ENCODE peak calls at places on chromosomes 3 and 15, in seven cellular contexts. One of them, this sample, is unnamed.

GRCh38 chr3:43418601-43419272 is 132.4 kb downstream of the SNRK start:
- DNase-seq in stimulated activated CD4-positive, alpha-beta T cell treated with anti-CD3 and anti-CD28 coated beads, Interleukin-15, amount 100 ng/mL, for 24 hours: no peak
- DNase-seq in NCI-H510A: no peak
- DNase-seq in HEK293T: no peak
- DNase-seq in MV-4-11: no peak
- DNase-seq in activated T-helper 1 cell treated with Interleukin-2 at 50 U/mL for 16 hours: no peak
- DNase-seq in NCI-H446: peak; percentile 13
- DNase-seq in this sample: no peak

GRCh38 chr15:80031841-80032240 is 27.6 kb upstream of the ZFAND6 start:
- DNase-seq in stimulated activated CD4-positive, alpha-beta T cell treated with anti-CD3 and anti-CD28 coated beads, Interleukin-15, amount 100 ng/mL, for 24 hours: no peak
- DNase-seq in NCI-H510A: peak; percentile 53
- DNase-seq in HEK293T: no peak
- DNase-seq in MV-4-11: no peak
- DNase-seq in activated T-helper 1 cell treated with Interleukin-2 at 50 U/mL for 16 hours: no peak
- DNase-seq in NCI-H446: no peak
- DNase-seq in this sample: no peak

GRCh38 chr3:4908769-4909156 is 70.5 kb upstream of the BHLHE40 start:
- DNase-seq in stimulated activated CD4-positive, alpha-beta T cell treated with anti-CD3 and anti-CD28 coated beads, Interleukin-15, amount 100 ng/mL, for 24 hours: peak; percentile 33
- DNase-seq in NCI-H510A: no peak
- DNase-seq in HEK293T: no peak
- DNase-seq in MV-4-11: no peak
- DNase-seq in activated T-helper 1 cell treated with Interleukin-2 at 50 U/mL for 16 hours: no peak
- DNase-seq in NCI-H446: no peak
- DNase-seq in this sample: no peak

GRCh38 chr3:54193093-54193492 is 70.7 kb downstream of the CACNA2D3 start:
- DNase-seq in stimulated activated CD4-positive, alpha-beta T cell treated with anti-CD3 and anti-CD28 coated beads, Interleukin-15, amount 100 ng/mL, for 24 hours: no peak
- DNase-seq in NCI-H510A: no peak
- DNase-seq in HEK293T: no peak
- DNase-seq in MV-4-11: no peak
- DNase-seq in activated T-helper 1 cell treated with Interleukin-2 at 50 U/mL for 16 hours: no peak
- DNase-seq in NCI-H446: no peak
- DNase-seq in this sample: no peak

GRCh38 chr3:155553800-155554199 is 191.1 kb downstream of the PLCH1 start:
- DNase-seq in stimulated activated CD4-positive, alpha-beta T cell treated with anti-CD3 and anti-CD28 coated beads, Interleukin-15, amount 100 ng/mL, for 24 hours: no peak
- DNase-seq in NCI-H510A: no peak
- DNase-seq in HEK293T: no peak
- DNase-seq in MV-4-11: peak; percentile 7
- DNase-seq in activated T-helper 1 cell treated with Interleukin-2 at 50 U/mL for 16 hours: no peak
- DNase-seq in NCI-H446: no peak
- DNase-seq in this sample: no peak

GRCh38 chr3:172703966-172704365 is 6.9 kb downstream of the NCEH1 start:
- DNase-seq in stimulated activated CD4-positive, alpha-beta T cell treated with anti-CD3 and anti-CD28 coated beads, Interleukin-15, amount 100 ng/mL, for 24 hours: no peak
- DNase-seq in NCI-H510A: no peak
- DNase-seq in HEK293T: no peak
- DNase-seq in MV-4-11: no peak
- DNase-seq in activated T-helper 1 cell treated with Interleukin-2 at 50 U/mL for 16 hours: no peak
- DNase-seq in NCI-H446: no peak
- DNase-seq in this sample: no peak

GRCh38 chr3:172859035-172859434 is 108.5 kb downstream of the ECT2 start:
- DNase-seq in stimulated activated CD4-positive, alpha-beta T cell treated with anti-CD3 and anti-CD28 coated beads, Interleukin-15, amount 100 ng/mL, for 24 hours: no peak
- DNase-seq in NCI-H510A: no peak
- DNase-seq in HEK293T: no peak
- DNase-seq in MV-4-11: no peak
- DNase-seq in activated T-helper 1 cell treated with Interleukin-2 at 50 U/mL for 16 hours: no peak
- DNase-seq in NCI-H446: no peak
- DNase-seq in this sample: no peak

GRCh38 chr3:159252274-159252673 is 450.4 kb downstream of the MFSD1 start:
- DNase-seq in stimulated activated CD4-positive, alpha-beta T cell treated with anti-CD3 and anti-CD28 coated beads, Interleukin-15, amount 100 ng/mL, for 24 hours: no peak
- DNase-seq in NCI-H510A: no peak
- DNase-seq in HEK293T: no peak
- DNase-seq in MV-4-11: no peak
- DNase-seq in activated T-helper 1 cell treated with Interleukin-2 at 50 U/mL for 16 hours: no peak
- DNase-seq in NCI-H446: no peak
- DNase-seq in this sample: no peak

GRCh38 chr3:21913791-21914190 is 162.8 kb upstream of the ZNF385D start:
- DNase-seq in stimulated activated CD4-positive, alpha-beta T cell treated with anti-CD3 and anti-CD28 coated beads, Interleukin-15, amount 100 ng/mL, for 24 hours: no peak
- DNase-seq in NCI-H510A: no peak
- DNase-seq in HEK293T: no peak
- DNase-seq in MV-4-11: no peak
- DNase-seq in activated T-helper 1 cell treated with Interleukin-2 at 50 U/mL for 16 hours: no peak
- DNase-seq in NCI-H446: no peak
- DNase-seq in this sample: no peak

GRCh38 chr3:45503904-45504651 is 90.5 kb upstream of the LIMD1 start:
- DNase-seq in stimulated activated CD4-positive, alpha-beta T cell treated with anti-CD3 and anti-CD28 coated beads, Interleukin-15, amount 100 ng/mL, for 24 hours: no peak
- DNase-seq in NCI-H510A: no peak
- DNase-seq in HEK293T: no peak
- DNase-seq in MV-4-11: no peak
- DNase-seq in activated T-helper 1 cell treated with Interleukin-2 at 50 U/mL for 16 hours: no peak
- DNase-seq in NCI-H446: no peak
- DNase-seq in this sample: no peak

GRCh38 chr3:184582583-184582982 is 21.0 kb downstream of the EPHB3 start:
- DNase-seq in stimulated activated CD4-positive, alpha-beta T cell treated with anti-CD3 and anti-CD28 coated beads, Interleukin-15, amount 100 ng/mL, for 24 hours: no peak
- DNase-seq in NCI-H510A: peak; percentile 37
- DNase-seq in HEK293T: no peak
- DNase-seq in MV-4-11: peak; percentile 48
- DNase-seq in activated T-helper 1 cell treated with Interleukin-2 at 50 U/mL for 16 hours: no peak
- DNase-seq in NCI-H446: no peak
- DNase-seq in this sample: no peak

GRCh38 chr3:151835751-151836550 is 22.0 kb downstream of the AADAC start:
- DNase-seq in stimulated activated CD4-positive, alpha-beta T cell treated with anti-CD3 and anti-CD28 coated beads, Interleukin-15, amount 100 ng/mL, for 24 hours: no peak
- DNase-seq in NCI-H510A: no peak
- DNase-seq in HEK293T: no peak
- DNase-seq in MV-4-11: peak; percentile 15
- DNase-seq in activated T-helper 1 cell treated with Interleukin-2 at 50 U/mL for 16 hours: no peak
- DNase-seq in NCI-H446: no peak
- DNase-seq in this sample: no peak

GRCh38 chr3:195075199-195075940 is 195.6 kb downstream of the XXYLT1 start:
- DNase-seq in stimulated activated CD4-positive, alpha-beta T cell treated with anti-CD3 and anti-CD28 coated beads, Interleukin-15, amount 100 ng/mL, for 24 hours: no peak
- DNase-seq in NCI-H510A: no peak
- DNase-seq in HEK293T: no peak
- DNase-seq in MV-4-11: peak; percentile 75
- DNase-seq in activated T-helper 1 cell treated with Interleukin-2 at 50 U/mL for 16 hours: no peak
- DNase-seq in NCI-H446: no peak
- DNase-seq in this sample: no peak

GRCh38 chr3:184156522-184156955 is 1.4 kb downstream of the DVL3 start:
- DNase-seq in stimulated activated CD4-positive, alpha-beta T cell treated with anti-CD3 and anti-CD28 coated beads, Interleukin-15, amount 100 ng/mL, for 24 hours: no peak
- DNase-seq in NCI-H510A: no peak
- DNase-seq in HEK293T: no peak
- DNase-seq in MV-4-11: no peak
- DNase-seq in activated T-helper 1 cell treated with Interleukin-2 at 50 U/mL for 16 hours: no peak
- DNase-seq in NCI-H446: no peak
- DNase-seq in this sample: peak; percentile 36

GRCh38 chr3:126030455-126030854 is 53.5 kb downstream of the SLC41A3 start:
- DNase-seq in stimulated activated CD4-positive, alpha-beta T cell treated with anti-CD3 and anti-CD28 coated beads, Interleukin-15, amount 100 ng/mL, for 24 hours: no peak
- DNase-seq in NCI-H510A: no peak
- DNase-seq in HEK293T: no peak
- DNase-seq in MV-4-11: no peak
- DNase-seq in activated T-helper 1 cell treated with Interleukin-2 at 50 U/mL for 16 hours: no peak
- DNase-seq in NCI-H446: no peak
- DNase-seq in this sample: no peak

GRCh38 chr3:36212291-36212690 is 168.0 kb upstream of the STAC start:
- DNase-seq in stimulated activated CD4-positive, alpha-beta T cell treated with anti-CD3 and anti-CD28 coated beads, Interleukin-15, amount 100 ng/mL, for 24 hours: no peak
- DNase-seq in NCI-H510A: no peak
- DNase-seq in HEK293T: no peak
- DNase-seq in MV-4-11: no peak
- DNase-seq in activated T-helper 1 cell treated with Interleukin-2 at 50 U/mL for 16 hours: no peak
- DNase-seq in NCI-H446: no peak
- DNase-seq in this sample: no peak

GRCh38 chr3:42979044-42979962 is at the start of gene GASK1A:
- DNase-seq in stimulated activated CD4-positive, alpha-beta T cell treated with anti-CD3 and anti-CD28 coated beads, Interleukin-15, amount 100 ng/mL, for 24 hours: peak; percentile 54
- DNase-seq in NCI-H510A: peak; percentile 20
- DNase-seq in HEK293T: peak; percentile 62
- DNase-seq in MV-4-11: peak; percentile 49
- DNase-seq in activated T-helper 1 cell treated with Interleukin-2 at 50 U/mL for 16 hours: no peak
- DNase-seq in NCI-H446: no peak
- DNase-seq in this sample: no peak

GRCh38 chr3:110886514-110886913 is 185.1 kb upstream of the NECTIN3 start:
- DNase-seq in stimulated activated CD4-positive, alpha-beta T cell treated with anti-CD3 and anti-CD28 coated beads, Interleukin-15, amount 100 ng/mL, for 24 hours: no peak
- DNase-seq in NCI-H510A: no peak
- DNase-seq in HEK293T: no peak
- DNase-seq in MV-4-11: no peak
- DNase-seq in activated T-helper 1 cell treated with Interleukin-2 at 50 U/mL for 16 hours: no peak
- DNase-seq in NCI-H446: no peak
- DNase-seq in this sample: no peak

GRCh38 chr15:68368731-68369435 is 63.1 kb downstream of the ITGA11 start:
- DNase-seq in stimulated activated CD4-positive, alpha-beta T cell treated with anti-CD3 and anti-CD28 coated beads, Interleukin-15, amount 100 ng/mL, for 24 hours: no peak
- DNase-seq in NCI-H510A: no peak
- DNase-seq in HEK293T: no peak
- DNase-seq in MV-4-11: no peak
- DNase-seq in activated T-helper 1 cell treated with Interleukin-2 at 50 U/mL for 16 hours: no peak
- DNase-seq in NCI-H446: no peak
- DNase-seq in this sample: no peak

GRCh38 chr3:158050461-158050860 is 55.8 kb downstream of the SHOX2 start:
- DNase-seq in stimulated activated CD4-positive, alpha-beta T cell treated with anti-CD3 and anti-CD28 coated beads, Interleukin-15, amount 100 ng/mL, for 24 hours: no peak
- DNase-seq in NCI-H510A: no peak
- DNase-seq in HEK293T: no peak
- DNase-seq in MV-4-11: no peak
- DNase-seq in activated T-helper 1 cell treated with Interleukin-2 at 50 U/mL for 16 hours: no peak
- DNase-seq in NCI-H446: no peak
- DNase-seq in this sample: no peak

GRCh38 chr3:75001330-75001729 is 386.9 kb upstream of the CNTN3 start:
- DNase-seq in stimulated activated CD4-positive, alpha-beta T cell treated with anti-CD3 and anti-CD28 coated beads, Interleukin-15, amount 100 ng/mL, for 24 hours: no peak
- DNase-seq in NCI-H510A: no peak
- DNase-seq in HEK293T: no peak
- DNase-seq in MV-4-11: peak; percentile 21
- DNase-seq in activated T-helper 1 cell treated with Interleukin-2 at 50 U/mL for 16 hours: no peak
- DNase-seq in NCI-H446: peak; percentile 1
- DNase-seq in this sample: no peak

GRCh38 chr3:47250309-47251060 is 32.1 kb downstream of the KIF9 start:
- DNase-seq in stimulated activated CD4-positive, alpha-beta T cell treated with anti-CD3 and anti-CD28 coated beads, Interleukin-15, amount 100 ng/mL, for 24 hours: no peak
- DNase-seq in NCI-H510A: no peak
- DNase-seq in HEK293T: peak; percentile 45
- DNase-seq in MV-4-11: peak; percentile 54
- DNase-seq in activated T-helper 1 cell treated with Interleukin-2 at 50 U/mL for 16 hours: no peak
- DNase-seq in NCI-H446: no peak
- DNase-seq in this sample: no peak

GRCh38 chr3:103083848-103084631 is 649.2 kb downstream of the ZPLD1 start:
- DNase-seq in stimulated activated CD4-positive, alpha-beta T cell treated with anti-CD3 and anti-CD28 coated beads, Interleukin-15, amount 100 ng/mL, for 24 hours: no peak
- DNase-seq in NCI-H510A: no peak
- DNase-seq in HEK293T: no peak
- DNase-seq in MV-4-11: peak; percentile 0
- DNase-seq in activated T-helper 1 cell treated with Interleukin-2 at 50 U/mL for 16 hours: no peak
- DNase-seq in NCI-H446: no peak
- DNase-seq in this sample: no peak

GRCh38 chr3:105555206-105555605 is 188.5 kb downstream of the ALCAM start:
- DNase-seq in stimulated activated CD4-positive, alpha-beta T cell treated with anti-CD3 and anti-CD28 coated beads, Interleukin-15, amount 100 ng/mL, for 24 hours: no peak
- DNase-seq in NCI-H510A: no peak
- DNase-seq in HEK293T: no peak
- DNase-seq in MV-4-11: no peak
- DNase-seq in activated T-helper 1 cell treated with Interleukin-2 at 50 U/mL for 16 hours: no peak
- DNase-seq in NCI-H446: no peak
- DNase-seq in this sample: no peak

GRCh38 chr3:156685198-156685597 is 10.8 kb downstream of the TIPARP start:
- DNase-seq in stimulated activated CD4-positive, alpha-beta T cell treated with anti-CD3 and anti-CD28 coated beads, Interleukin-15, amount 100 ng/mL, for 24 hours: no peak
- DNase-seq in NCI-H510A: no peak
- DNase-seq in HEK293T: no peak
- DNase-seq in MV-4-11: peak; percentile 17
- DNase-seq in activated T-helper 1 cell treated with Interleukin-2 at 50 U/mL for 16 hours: no peak
- DNase-seq in NCI-H446: no peak
- DNase-seq in this sample: no peak

GRCh38 chr15:36802861-36803531 is 223.6 kb downstream of the CDIN1 start:
- DNase-seq in stimulated activated CD4-positive, alpha-beta T cell treated with anti-CD3 and anti-CD28 coated beads, Interleukin-15, amount 100 ng/mL, for 24 hours: no peak
- DNase-seq in NCI-H510A: no peak
- DNase-seq in HEK293T: no peak
- DNase-seq in MV-4-11: no peak
- DNase-seq in activated T-helper 1 cell treated with Interleukin-2 at 50 U/mL for 16 hours: no peak
- DNase-seq in NCI-H446: no peak
- DNase-seq in this sample: no peak

GRCh38 chr15:68430471-68431036 is 1.4 kb downstream of the ITGA11 start:
- DNase-seq in stimulated activated CD4-positive, alpha-beta T cell treated with anti-CD3 and anti-CD28 coated beads, Interleukin-15, amount 100 ng/mL, for 24 hours: no peak
- DNase-seq in NCI-H510A: no peak
- DNase-seq in HEK293T: no peak
- DNase-seq in MV-4-11: no peak
- DNase-seq in activated T-helper 1 cell treated with Interleukin-2 at 50 U/mL for 16 hours: no peak
- DNase-seq in NCI-H446: no peak
- DNase-seq in this sample: no peak

GRCh38 chr15:92377083-92377789 is 16.4 kb upstream of the ST8SIA2 start:
- DNase-seq in stimulated activated CD4-positive, alpha-beta T cell treated with anti-CD3 and anti-CD28 coated beads, Interleukin-15, amount 100 ng/mL, for 24 hours: no peak
- DNase-seq in NCI-H510A: no peak
- DNase-seq in HEK293T: no peak
- DNase-seq in MV-4-11: no peak
- DNase-seq in activated T-helper 1 cell treated with Interleukin-2 at 50 U/mL for 16 hours: no peak
- DNase-seq in NCI-H446: peak; percentile 27
- DNase-seq in this sample: no peak

GRCh38 chr3:69180869-69181591 is 58.6 kb upstream of the LMOD3 start:
- DNase-seq in stimulated activated CD4-positive, alpha-beta T cell treated with anti-CD3 and anti-CD28 coated beads, Interleukin-15, amount 100 ng/mL, for 24 hours: no peak
- DNase-seq in NCI-H510A: no peak
- DNase-seq in HEK293T: no peak
- DNase-seq in MV-4-11: no peak
- DNase-seq in activated T-helper 1 cell treated with Interleukin-2 at 50 U/mL for 16 hours: no peak
- DNase-seq in NCI-H446: no peak
- DNase-seq in this sample: no peak

GRCh38 chr3:35184775-35185174 is 454.6 kb upstream of the ARPP21 start:
- DNase-seq in stimulated activated CD4-positive, alpha-beta T cell treated with anti-CD3 and anti-CD28 coated beads, Interleukin-15, amount 100 ng/mL, for 24 hours: no peak
- DNase-seq in NCI-H510A: no peak
- DNase-seq in HEK293T: no peak
- DNase-seq in MV-4-11: peak; percentile 61
- DNase-seq in activated T-helper 1 cell treated with Interleukin-2 at 50 U/mL for 16 hours: no peak
- DNase-seq in NCI-H446: no peak
- DNase-seq in this sample: no peak